ENCODE peak calls at places on chromosomes 5 and 9, in five cellular contexts. One of them, this sample, is unnamed.

GRCh38 chr5:10354048-10354872 is 765 bp downstream of the MARCHF6 start:
- DNase-seq in heart left ventricle: peak
- DNase-seq in GM12865: peak
- DNase-seq in gastrocnemius medialis: peak
- DNase-seq in neural progenitor cell: peak
- DNase-seq in this sample: no peak

GRCh38 chr9:16884952-16885513 is 14.6 kb upstream of the BNC2 start:
- DNase-seq in heart left ventricle: no peak
- DNase-seq in GM12865: no peak
- DNase-seq in gastrocnemius medialis: no peak
- DNase-seq in neural progenitor cell: no peak
- DNase-seq in this sample: peak

GRCh38 chr5:54956922-54957321 is 28.5 kb downstream of the ESM1 start:
- DNase-seq in heart left ventricle: no peak
- DNase-seq in GM12865: no peak
- DNase-seq in gastrocnemius medialis: no peak
- DNase-seq in neural progenitor cell: no peak
- DNase-seq in this sample: no peak

GRCh38 chr5:98454904-98455303 is 318.6 kb upstream of the RGMB start:
- DNase-seq in heart left ventricle: no peak
- DNase-seq in GM12865: no peak
- DNase-seq in gastrocnemius medialis: no peak
- DNase-seq in neural progenitor cell: no peak
- DNase-seq in this sample: peak

GRCh38 chr5:104016650-104017049 is 454.1 kb upstream of the NUDT12 start:
- DNase-seq in heart left ventricle: no peak
- DNase-seq in GM12865: no peak
- DNase-seq in gastrocnemius medialis: no peak
- DNase-seq in neural progenitor cell: no peak
- DNase-seq in this sample: no peak

GRCh38 chr9:110592075-110592830 is 12.7 kb upstream of the SVEP1 start:
- DNase-seq in heart left ventricle: no peak
- DNase-seq in GM12865: no peak
- DNase-seq in gastrocnemius medialis: no peak
- DNase-seq in neural progenitor cell: no peak
- DNase-seq in this sample: no peak

GRCh38 chr5:2488593-2488992 is 262.9 kb downstream of the IRX2 start:
- DNase-seq in heart left ventricle: no peak
- DNase-seq in GM12865: no peak
- DNase-seq in gastrocnemius medialis: no peak
- DNase-seq in neural progenitor cell: no peak
- DNase-seq in this sample: no peak

GRCh38 chr5:10695759-10696543 is 65.1 kb downstream of the DAP start:
- DNase-seq in heart left ventricle: no peak
- DNase-seq in GM12865: no peak
- DNase-seq in gastrocnemius medialis: no peak
- DNase-seq in neural progenitor cell: no peak
- DNase-seq in this sample: no peak

GRCh38 chr9:128640626-128641025 is 16.0 kb downstream of the DYNC2I2 start:
- DNase-seq in heart left ventricle: no peak
- DNase-seq in GM12865: no peak
- DNase-seq in gastrocnemius medialis: no peak
- DNase-seq in neural progenitor cell: no peak
- DNase-seq in this sample: no peak

GRCh38 chr9:129010267-129010975 is 17.7 kb downstream of the SH3GLB2 start:
- DNase-seq in heart left ventricle: no peak
- DNase-seq in GM12865: no peak
- DNase-seq in gastrocnemius medialis: no peak
- DNase-seq in neural progenitor cell: no peak
- DNase-seq in this sample: no peak

GRCh38 chr5:141524604-141525597 is 36.0 kb downstream of the PCDHGC5 start:
- DNase-seq in heart left ventricle: peak
- DNase-seq in GM12865: peak
- DNase-seq in gastrocnemius medialis: peak
- DNase-seq in neural progenitor cell: peak
- DNase-seq in this sample: peak

GRCh38 chr5:102863058-102863457 is 108.0 kb downstream of the PAM start:
- DNase-seq in heart left ventricle: no peak
- DNase-seq in GM12865: no peak
- DNase-seq in gastrocnemius medialis: no peak
- DNase-seq in neural progenitor cell: no peak
- DNase-seq in this sample: no peak

GRCh38 chr5:56561-57290 is 35.2 kb upstream of the PLEKHG4B start:
- DNase-seq in heart left ventricle: no peak
- DNase-seq in GM12865: peak
- DNase-seq in gastrocnemius medialis: no peak
- DNase-seq in neural progenitor cell: peak
- DNase-seq in this sample: no peak

GRCh38 chr5:141713616-141714309 is 31.7 kb upstream of the ARAP3 start:
- DNase-seq in heart left ventricle: no peak
- DNase-seq in GM12865: no peak
- DNase-seq in gastrocnemius medialis: no peak
- DNase-seq in neural progenitor cell: no peak
- DNase-seq in this sample: no peak

GRCh38 chr5:148912714-148913398 is 86.4 kb downstream of the ADRB2 start:
- DNase-seq in heart left ventricle: no peak
- DNase-seq in GM12865: no peak
- DNase-seq in gastrocnemius medialis: no peak
- DNase-seq in neural progenitor cell: peak
- DNase-seq in this sample: peak

GRCh38 chr9:88781500-88782391 is 209.5 kb upstream of the S1PR3 start:
- DNase-seq in heart left ventricle: peak
- DNase-seq in GM12865: no peak
- DNase-seq in gastrocnemius medialis: no peak
- DNase-seq in neural progenitor cell: peak
- DNase-seq in this sample: no peak

GRCh38 chr9:69326261-69326660 is 1.2 kb downstream of the ENTREP1 start:
- DNase-seq in heart left ventricle: peak
- DNase-seq in GM12865: no peak
- DNase-seq in gastrocnemius medialis: peak
- DNase-seq in neural progenitor cell: peak
- DNase-seq in this sample: no peak

GRCh38 chr9:85940275-85940831 is 593 bp upstream of the NAA35 start:
- DNase-seq in heart left ventricle: no peak
- DNase-seq in GM12865: no peak
- DNase-seq in gastrocnemius medialis: no peak
- DNase-seq in neural progenitor cell: no peak
- DNase-seq in this sample: no peak

GRCh38 chr5:157748740-157749461 is 5.4 kb downstream of the LSM11 start:
- DNase-seq in heart left ventricle: no peak
- DNase-seq in GM12865: no peak
- DNase-seq in gastrocnemius medialis: no peak
- DNase-seq in neural progenitor cell: no peak
- DNase-seq in this sample: no peak

DNA sequence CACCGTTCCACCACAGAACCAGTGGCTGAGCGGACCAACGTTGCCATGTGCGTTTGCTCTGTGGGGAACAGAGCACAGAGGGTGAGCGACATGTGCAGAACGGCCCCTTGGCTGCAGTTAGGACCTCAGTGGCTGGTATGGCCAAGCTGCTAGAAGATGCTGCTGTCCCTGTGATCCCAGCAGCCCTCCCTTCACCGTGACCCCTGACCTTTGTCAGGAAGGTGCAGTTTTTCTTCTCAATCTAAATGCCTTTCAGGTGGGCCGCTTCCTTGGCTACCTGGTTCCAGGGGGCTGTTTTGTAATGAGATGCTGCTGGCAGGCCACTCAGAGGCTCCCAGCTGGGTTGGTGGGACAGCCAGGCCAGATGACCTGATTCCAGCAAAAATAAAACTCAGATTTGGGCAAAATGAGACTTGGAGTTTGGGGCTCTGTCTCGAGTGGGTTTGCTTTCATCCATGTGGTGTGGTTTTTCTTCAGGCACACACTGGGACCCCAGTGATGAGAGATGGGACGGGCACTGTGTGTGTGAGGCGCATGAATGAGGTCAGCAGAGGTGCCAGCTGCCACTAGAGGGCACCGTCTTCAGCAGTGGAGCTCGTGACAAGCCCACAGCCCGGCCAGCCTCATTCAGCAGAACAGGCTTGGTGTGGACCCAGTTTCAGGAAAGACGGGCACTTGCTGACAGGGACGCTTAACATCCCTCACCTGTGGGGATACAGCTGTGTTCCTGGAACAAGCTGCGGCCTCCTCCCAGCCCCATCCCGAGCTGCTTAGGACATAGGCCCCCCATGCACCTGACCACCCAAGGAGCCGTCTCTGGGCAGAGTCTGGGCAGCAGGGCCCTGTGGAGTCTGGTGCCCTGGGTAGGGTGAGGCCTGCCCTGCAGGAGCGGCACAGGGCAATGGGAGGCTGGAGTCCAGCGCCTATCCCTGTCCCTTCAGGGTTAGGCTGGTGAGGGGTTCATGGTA is 4.1 kb downstream of the MRPS2 start:
- DNase-seq in heart left ventricle: peak
- DNase-seq in GM12865: peak
- DNase-seq in gastrocnemius medialis: peak
- DNase-seq in neural progenitor cell: peak
- DNase-seq in this sample: no peak
- TF ChIP-seq CTCF in heart left ventricle: peak
- TF ChIP-seq CTCF in GM12865: peak
- TF ChIP-seq CTCF in gastrocnemius medialis: peak
- TF ChIP-seq CTCF in neural progenitor cell: peak
- TF ChIP-seq CTCF in this sample: peak

GRCh38 chr5:133966090-133966489 is 2.3 kb downstream of the C5orf15 start:
- DNase-seq in heart left ventricle: no peak
- DNase-seq in GM12865: no peak
- DNase-seq in gastrocnemius medialis: no peak
- DNase-seq in neural progenitor cell: no peak
- DNase-seq in this sample: no peak

GRCh38 chr5:133963493-133964128 is 4.8 kb downstream of the C5orf15 start:
- DNase-seq in heart left ventricle: no peak
- DNase-seq in GM12865: no peak
- DNase-seq in gastrocnemius medialis: no peak
- DNase-seq in neural progenitor cell: no peak
- DNase-seq in this sample: no peak

GRCh38 chr5:133959643-133960042 is 8.8 kb downstream of the C5orf15 start:
- DNase-seq in heart left ventricle: no peak
- DNase-seq in GM12865: no peak
- DNase-seq in gastrocnemius medialis: no peak
- DNase-seq in neural progenitor cell: no peak
- DNase-seq in this sample: no peak

GRCh38 chr5:133962131-133962530 is 6.3 kb downstream of the C5orf15 start:
- DNase-seq in heart left ventricle: no peak
- DNase-seq in GM12865: no peak
- DNase-seq in gastrocnemius medialis: no peak
- DNase-seq in neural progenitor cell: no peak
- DNase-seq in this sample: no peak

GRCh38 chr5:133962801-133963476 is 5.5 kb downstream of the C5orf15 start:
- DNase-seq in heart left ventricle: no peak
- DNase-seq in GM12865: no peak
- DNase-seq in gastrocnemius medialis: no peak
- DNase-seq in neural progenitor cell: no peak
- DNase-seq in this sample: no peak
- TF ChIP-seq CTCF in heart left ventricle: no peak
- TF ChIP-seq CTCF in GM12865: no peak
- TF ChIP-seq CTCF in gastrocnemius medialis: no peak
- TF ChIP-seq CTCF in neural progenitor cell: no peak
- TF ChIP-seq CTCF in this sample: no peak

GRCh38 chr9:37433754-37434435 is 11.4 kb downstream of the GRHPR start:
- DNase-seq in heart left ventricle: no peak
- DNase-seq in GM12865: no peak
- DNase-seq in gastrocnemius medialis: no peak
- DNase-seq in neural progenitor cell: peak
- DNase-seq in this sample: no peak

GRCh38 chr9:37432020-37432419 is 9.5 kb downstream of the GRHPR start:
- DNase-seq in heart left ventricle: no peak
- DNase-seq in GM12865: no peak
- DNase-seq in gastrocnemius medialis: no peak
- DNase-seq in neural progenitor cell: no peak
- DNase-seq in this sample: no peak

GRCh38 chr9:37428345-37428744 is 5.8 kb downstream of the GRHPR start:
- DNase-seq in heart left ventricle: no peak
- DNase-seq in GM12865: no peak
- DNase-seq in gastrocnemius medialis: no peak
- DNase-seq in neural progenitor cell: no peak
- DNase-seq in this sample: no peak

GRCh38 chr9:37429441-37430285 is 7.2 kb downstream of the GRHPR start:
- DNase-seq in heart left ventricle: no peak
- DNase-seq in GM12865: no peak
- DNase-seq in gastrocnemius medialis: no peak
- DNase-seq in neural progenitor cell: no peak
- DNase-seq in this sample: no peak

DNA sequence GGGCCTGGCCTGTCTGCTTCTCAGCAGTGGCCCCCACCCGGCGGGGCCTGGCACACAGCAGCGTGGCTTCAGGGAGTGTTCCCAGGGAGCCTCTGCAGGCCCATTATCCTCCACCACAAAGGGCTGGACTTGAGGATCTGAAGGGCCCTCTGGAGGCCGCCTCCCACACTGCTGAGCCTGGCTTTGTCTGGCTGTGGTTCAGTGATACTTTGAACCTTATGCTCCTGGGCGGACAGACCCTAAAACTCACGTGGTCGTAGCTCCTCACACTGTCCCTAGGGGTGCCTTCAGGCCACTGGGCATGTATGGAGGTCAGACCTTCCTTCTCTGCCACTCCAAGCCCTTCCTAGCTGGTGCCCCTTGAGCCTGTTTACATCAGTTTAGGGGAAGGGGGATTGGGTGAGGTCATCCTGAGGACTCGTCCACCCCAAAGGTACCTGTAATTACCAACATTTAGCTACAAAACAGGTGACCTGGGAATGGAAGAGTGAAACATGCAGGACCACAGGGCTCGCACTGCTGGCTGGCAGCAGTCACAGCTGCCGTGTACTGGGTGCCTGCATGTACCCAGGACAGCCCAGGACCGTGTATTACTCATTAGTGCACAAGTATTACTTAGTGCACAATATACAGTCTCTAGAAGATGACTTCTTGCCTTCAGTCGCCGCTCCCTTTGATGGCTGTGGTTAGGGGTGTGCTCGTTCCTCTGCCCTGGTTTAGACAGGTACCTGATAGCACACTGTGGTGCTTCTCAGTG is 8.5 kb downstream of the GRHPR start:
- DNase-seq in heart left ventricle: no peak
- DNase-seq in GM12865: no peak
- DNase-seq in gastrocnemius medialis: no peak
- DNase-seq in neural progenitor cell: peak
- DNase-seq in this sample: no peak
- TF ChIP-seq CTCF in heart left ventricle: no peak
- TF ChIP-seq CTCF in GM12865: no peak
- TF ChIP-seq CTCF in gastrocnemius medialis: no peak
- TF ChIP-seq CTCF in neural progenitor cell: peak
- TF ChIP-seq CTCF in this sample: no peak

GRCh38 chr5:78989080-78989479 is 4.0 kb upstream of the ARSB start:
- DNase-seq in heart left ventricle: no peak
- DNase-seq in GM12865: no peak
- DNase-seq in gastrocnemius medialis: no peak
- DNase-seq in neural progenitor cell: no peak
- DNase-seq in this sample: no peak

GRCh38 chr5:78984611-78985406 is at the start of gene ARSB:
- DNase-seq in heart left ventricle: peak
- DNase-seq in GM12865: peak
- DNase-seq in gastrocnemius medialis: peak
- DNase-seq in neural progenitor cell: peak
- DNase-seq in this sample: no peak

GRCh38 chr5:78983601-78984000 is 1.5 kb downstream of the ARSB start:
- DNase-seq in heart left ventricle: no peak
- DNase-seq in GM12865: peak
- DNase-seq in gastrocnemius medialis: no peak
- DNase-seq in neural progenitor cell: no peak
- DNase-seq in this sample: no peak

GRCh38 chr5:78984020-78984610 is 995 bp downstream of the ARSB start:
- DNase-seq in heart left ventricle: no peak
- DNase-seq in GM12865: peak
- DNase-seq in gastrocnemius medialis: no peak
- DNase-seq in neural progenitor cell: peak
- DNase-seq in this sample: no peak

GRCh38 chr5:78985407-78986223 is 505 bp upstream of the ARSB start:
- DNase-seq in heart left ventricle: peak
- DNase-seq in GM12865: peak
- DNase-seq in gastrocnemius medialis: peak
- DNase-seq in neural progenitor cell: peak
- DNase-seq in this sample: no peak
- TF ChIP-seq CTCF in heart left ventricle: no peak
- TF ChIP-seq CTCF in GM12865: no peak
- TF ChIP-seq CTCF in gastrocnemius medialis: no peak
- TF ChIP-seq CTCF in neural progenitor cell: no peak
- TF ChIP-seq CTCF in this sample: no peak